ENCODE peak calls at places on chromosomes 5 and 9, in five cellular contexts. One of them, this sample, is unnamed.

GRCh38 chr5:128052764-128053163 is 30.8 kb upstream of the SLC12A2 start:
- DNase-seq in B cell: no peak
- DNase-seq in choroid plexus epithelial cell: no peak
- DNase-seq in glutamatergic neuron: no peak
- DNase-seq in foreskin fibroblast: no peak
- DNase-seq in this sample: no peak

GRCh38 chr5:4630031-4630430 is 510.1 kb upstream of the ADAMTS16 start:
- DNase-seq in B cell: no peak
- DNase-seq in choroid plexus epithelial cell: no peak
- DNase-seq in glutamatergic neuron: no peak
- DNase-seq in foreskin fibroblast: no peak
- DNase-seq in this sample: no peak

GRCh38 chr9:16645970-16646369 is 224.5 kb downstream of the BNC2 start:
- DNase-seq in B cell: no peak
- DNase-seq in choroid plexus epithelial cell: no peak
- DNase-seq in glutamatergic neuron: no peak
- DNase-seq in foreskin fibroblast: no peak
- DNase-seq in this sample: no peak

GRCh38 chr9:18507151-18507550 is 33.2 kb downstream of the ADAMTSL1 start:
- DNase-seq in B cell: no peak
- DNase-seq in choroid plexus epithelial cell: no peak
- DNase-seq in glutamatergic neuron: no peak
- DNase-seq in foreskin fibroblast: no peak
- DNase-seq in this sample: no peak

GRCh38 chr5:157987259-157987658 is 128.3 kb upstream of the CLINT1 start:
- DNase-seq in B cell: no peak
- DNase-seq in choroid plexus epithelial cell: no peak
- DNase-seq in glutamatergic neuron: no peak
- DNase-seq in foreskin fibroblast: no peak
- DNase-seq in this sample: no peak

GRCh38 chr5:113487779-113488644 is at the start of gene MCC:
- DNase-seq in B cell: peak; percentile 30
- DNase-seq in choroid plexus epithelial cell: peak; percentile 94
- DNase-seq in glutamatergic neuron: peak; percentile 95
- DNase-seq in foreskin fibroblast: peak; percentile 93
- DNase-seq in this sample: no peak

GRCh38 chr5:38783011-38783551 is 62.7 kb upstream of the OSMR start:
- DNase-seq in B cell: no peak
- DNase-seq in choroid plexus epithelial cell: peak; percentile 97
- DNase-seq in glutamatergic neuron: no peak
- DNase-seq in foreskin fibroblast: peak; percentile 94
- DNase-seq in this sample: no peak

GRCh38 chr5:51383494-51384081 is 340 bp downstream of the ISL1 start:
- DNase-seq in B cell: no peak
- DNase-seq in choroid plexus epithelial cell: no peak
- DNase-seq in glutamatergic neuron: no peak
- DNase-seq in foreskin fibroblast: no peak
- DNase-seq in this sample: no peak

GRCh38 chr5:14479143-14479701 is 102.4 kb upstream of the OTULINL start:
- DNase-seq in B cell: no peak
- DNase-seq in choroid plexus epithelial cell: no peak
- DNase-seq in glutamatergic neuron: no peak
- DNase-seq in foreskin fibroblast: no peak
- DNase-seq in this sample: no peak

GRCh38 chr5:172364773-172365172 is 81.2 kb upstream of the UBTD2 start:
- DNase-seq in B cell: no peak
- DNase-seq in choroid plexus epithelial cell: no peak
- DNase-seq in glutamatergic neuron: no peak
- DNase-seq in foreskin fibroblast: no peak
- DNase-seq in this sample: no peak

GRCh38 chr5:132057498-132058255 is 2.8 kb upstream of the IL3 start:
- DNase-seq in B cell: no peak
- DNase-seq in choroid plexus epithelial cell: no peak
- DNase-seq in glutamatergic neuron: peak; percentile 1
- DNase-seq in foreskin fibroblast: no peak
- DNase-seq in this sample: peak; percentile 18

GRCh38 chr9:79800578-79800977 is 228.8 kb downstream of the TLE4 start:
- DNase-seq in B cell: no peak
- DNase-seq in choroid plexus epithelial cell: peak; percentile 32
- DNase-seq in glutamatergic neuron: no peak
- DNase-seq in foreskin fibroblast: no peak
- DNase-seq in this sample: no peak

GRCh38 chr9:118023649-118024048 is 319.4 kb downstream of the TLR4 start:
- DNase-seq in B cell: no peak
- DNase-seq in choroid plexus epithelial cell: no peak
- DNase-seq in glutamatergic neuron: no peak
- DNase-seq in foreskin fibroblast: no peak
- DNase-seq in this sample: no peak

GRCh38 chr5:56819027-56819881 is 3.9 kb downstream of the MAP3K1 start:
- DNase-seq in B cell: peak; percentile 46
- DNase-seq in choroid plexus epithelial cell: peak; percentile 39
- DNase-seq in glutamatergic neuron: no peak
- DNase-seq in foreskin fibroblast: no peak
- DNase-seq in this sample: no peak

GRCh38 chr5:87650284-87650683 is 237.6 kb upstream of the CCNH start:
- DNase-seq in B cell: no peak
- DNase-seq in choroid plexus epithelial cell: no peak
- DNase-seq in glutamatergic neuron: no peak
- DNase-seq in foreskin fibroblast: no peak
- DNase-seq in this sample: no peak

DNA sequence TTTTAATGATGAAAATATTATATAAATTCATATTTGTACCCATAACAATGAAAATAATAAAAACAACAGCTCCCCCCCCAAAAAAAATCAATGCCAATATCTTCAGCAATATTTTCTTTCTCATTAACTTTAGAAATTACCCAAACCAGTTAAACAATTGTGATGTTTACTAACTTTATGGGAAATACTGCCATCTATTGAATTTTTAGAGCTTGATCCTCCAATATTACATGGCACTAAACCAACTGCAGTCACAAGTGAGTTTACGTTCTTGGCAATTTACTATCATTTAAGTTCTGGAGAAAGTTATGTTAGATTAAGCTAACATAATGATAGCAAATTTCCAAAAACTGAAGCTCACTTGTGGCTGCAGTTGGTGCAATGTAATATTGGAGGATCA is 379.6 kb downstream of the CDH18 start:
- DNase-seq in B cell: no peak
- DNase-seq in choroid plexus epithelial cell: peak; percentile 0
- DNase-seq in glutamatergic neuron: no peak
- DNase-seq in foreskin fibroblast: no peak
- DNase-seq in this sample: no peak
- TF ChIP-seq CTCF in B cell: no peak
- TF ChIP-seq CTCF in choroid plexus epithelial cell: no peak
- TF ChIP-seq CTCF in glutamatergic neuron: no peak
- TF ChIP-seq CTCF in foreskin fibroblast: no peak
- TF ChIP-seq CTCF in this sample: no peak

DNA sequence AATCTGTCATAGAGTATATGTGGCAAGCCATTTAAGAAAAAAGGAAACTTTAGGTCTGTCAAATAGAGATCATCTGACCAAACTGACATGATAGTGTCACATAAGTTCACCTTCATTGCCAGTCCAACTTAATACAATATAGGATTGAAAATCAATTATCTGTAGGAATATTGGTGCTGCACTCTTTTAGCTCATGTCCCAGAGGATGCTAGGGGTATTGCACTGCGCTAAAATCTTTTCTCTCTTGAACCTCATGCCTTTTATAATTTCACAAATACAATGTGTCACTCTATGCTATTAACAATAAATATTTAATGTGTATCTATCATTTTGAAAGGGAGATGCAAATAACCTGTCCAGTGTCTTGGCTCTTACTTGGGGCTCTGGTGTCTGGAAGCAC is 72.4 kb upstream of the FAM120A start:
- DNase-seq in B cell: no peak
- DNase-seq in choroid plexus epithelial cell: peak; percentile 4
- DNase-seq in glutamatergic neuron: no peak
- DNase-seq in foreskin fibroblast: no peak
- DNase-seq in this sample: no peak
- TF ChIP-seq CTCF in B cell: peak; percentile 17
- TF ChIP-seq CTCF in choroid plexus epithelial cell: peak; percentile 44
- TF ChIP-seq CTCF in glutamatergic neuron: peak; percentile 67
- TF ChIP-seq CTCF in foreskin fibroblast: peak; percentile 9
- TF ChIP-seq CTCF in this sample: no peak

DNA sequence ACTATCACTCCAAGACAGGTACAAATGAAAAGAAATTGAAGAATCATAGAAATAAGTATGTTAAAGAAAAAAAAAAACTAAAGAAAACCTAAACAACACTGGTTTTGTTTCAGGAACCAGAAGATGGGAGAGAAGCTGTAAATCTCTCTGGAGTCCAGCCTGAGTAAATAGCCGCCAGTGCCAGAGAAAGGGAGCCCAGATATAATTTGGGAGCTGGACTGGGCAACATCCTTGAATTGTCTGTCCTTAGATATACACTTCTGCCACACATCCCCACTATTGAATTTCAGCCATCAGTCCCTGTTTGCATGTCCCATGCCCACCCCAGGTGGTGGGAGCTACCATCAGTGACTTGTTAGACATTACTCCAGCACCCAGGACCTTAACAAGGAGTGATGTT is 979.6 kb downstream of the DTWD2 start:
- DNase-seq in B cell: no peak
- DNase-seq in choroid plexus epithelial cell: no peak
- DNase-seq in glutamatergic neuron: no peak
- DNase-seq in foreskin fibroblast: no peak
- DNase-seq in this sample: no peak
- TF ChIP-seq CTCF in B cell: no peak
- TF ChIP-seq CTCF in choroid plexus epithelial cell: no peak
- TF ChIP-seq CTCF in glutamatergic neuron: no peak
- TF ChIP-seq CTCF in foreskin fibroblast: no peak
- TF ChIP-seq CTCF in this sample: no peak

GRCh38 chr9:124266139-124266825 is 8.5 kb downstream of the NEK6 start:
- DNase-seq in B cell: no peak
- DNase-seq in choroid plexus epithelial cell: no peak
- DNase-seq in glutamatergic neuron: no peak
- DNase-seq in foreskin fibroblast: no peak
- DNase-seq in this sample: no peak

GRCh38 chr9:124269556-124269955 is 11.8 kb downstream of the NEK6 start:
- DNase-seq in B cell: no peak
- DNase-seq in choroid plexus epithelial cell: no peak
- DNase-seq in glutamatergic neuron: no peak
- DNase-seq in foreskin fibroblast: no peak
- DNase-seq in this sample: no peak

GRCh38 chr9:124268248-124268647 is 10.5 kb downstream of the NEK6 start:
- DNase-seq in B cell: no peak
- DNase-seq in choroid plexus epithelial cell: no peak
- DNase-seq in glutamatergic neuron: no peak
- DNase-seq in foreskin fibroblast: no peak
- DNase-seq in this sample: no peak

GRCh38 chr9:124266826-124267201 is 9.1 kb downstream of the NEK6 start:
- DNase-seq in B cell: no peak
- DNase-seq in choroid plexus epithelial cell: no peak
- DNase-seq in glutamatergic neuron: no peak
- DNase-seq in foreskin fibroblast: no peak
- DNase-seq in this sample: no peak

DNA sequence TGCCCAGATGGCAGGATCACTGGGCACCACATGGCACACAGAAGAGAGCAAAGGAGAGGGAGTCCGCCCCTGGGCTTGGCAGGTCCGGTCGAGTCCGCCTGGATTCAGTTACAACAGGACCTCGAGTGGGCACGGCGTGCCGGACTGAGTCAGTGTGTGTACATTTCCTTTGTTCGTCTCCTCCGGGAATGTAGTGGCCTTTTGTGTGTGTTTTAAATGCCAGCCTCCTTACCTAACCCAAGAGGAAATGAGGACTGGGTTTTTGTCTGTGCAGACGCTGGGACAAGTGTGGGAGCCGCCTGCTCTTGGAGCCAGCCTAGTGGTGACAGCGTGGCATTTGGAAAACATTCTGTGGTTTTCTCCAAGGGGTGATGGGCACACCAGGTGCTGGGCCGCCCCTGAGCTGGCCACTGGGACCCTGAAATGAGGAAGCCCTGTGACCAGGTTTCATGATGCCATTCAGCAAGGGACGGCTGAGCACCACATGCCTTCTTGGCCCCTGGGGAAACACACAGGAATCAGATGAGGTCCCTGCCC is 9.6 kb downstream of the NEK6 start:
- DNase-seq in B cell: peak; percentile 60
- DNase-seq in choroid plexus epithelial cell: peak; percentile 57
- DNase-seq in glutamatergic neuron: no peak
- DNase-seq in foreskin fibroblast: peak; percentile 92
- DNase-seq in this sample: no peak
- TF ChIP-seq CTCF in B cell: no peak
- TF ChIP-seq CTCF in choroid plexus epithelial cell: no peak
- TF ChIP-seq CTCF in glutamatergic neuron: no peak
- TF ChIP-seq CTCF in foreskin fibroblast: no peak
- TF ChIP-seq CTCF in this sample: no peak

GRCh38 chr5:124180523-124181461 is 565.6 kb downstream of the ZNF608 start:
- DNase-seq in B cell: no peak
- DNase-seq in choroid plexus epithelial cell: no peak
- DNase-seq in glutamatergic neuron: no peak
- DNase-seq in foreskin fibroblast: no peak
- DNase-seq in this sample: no peak

GRCh38 chr5:124179788-124180187 is 566.7 kb downstream of the ZNF608 start:
- DNase-seq in B cell: no peak
- DNase-seq in choroid plexus epithelial cell: no peak
- DNase-seq in glutamatergic neuron: no peak
- DNase-seq in foreskin fibroblast: peak; percentile 23
- DNase-seq in this sample: no peak

GRCh38 chr5:124178050-124178449 is 568.4 kb downstream of the ZNF608 start:
- DNase-seq in B cell: no peak
- DNase-seq in choroid plexus epithelial cell: no peak
- DNase-seq in glutamatergic neuron: no peak
- DNase-seq in foreskin fibroblast: no peak
- DNase-seq in this sample: no peak

GRCh38 chr5:124173386-124173785 is 573.1 kb downstream of the ZNF608 start:
- DNase-seq in B cell: no peak
- DNase-seq in choroid plexus epithelial cell: no peak
- DNase-seq in glutamatergic neuron: no peak
- DNase-seq in foreskin fibroblast: no peak
- DNase-seq in this sample: no peak

DNA sequence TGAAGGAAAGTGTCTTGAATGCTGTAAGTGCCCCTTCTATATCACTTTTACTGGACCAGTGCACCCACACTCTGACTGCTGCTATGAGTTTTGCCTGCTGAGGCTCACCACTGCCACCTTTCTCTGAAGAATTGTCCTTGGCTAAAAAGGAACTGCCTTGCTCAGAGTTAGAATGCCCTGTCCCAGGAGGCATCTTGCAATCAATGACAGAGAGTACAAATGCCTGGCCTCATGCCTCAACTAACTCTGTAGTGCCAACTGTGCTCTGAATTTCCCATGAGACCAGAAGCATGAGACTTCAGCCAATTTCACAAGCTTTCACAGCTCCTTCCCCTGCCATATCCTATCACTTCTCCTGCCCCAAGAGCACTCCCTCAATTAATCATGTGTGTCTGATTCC is 569.7 kb downstream of the ZNF608 start:
- DNase-seq in B cell: no peak
- DNase-seq in choroid plexus epithelial cell: peak; percentile 12
- DNase-seq in glutamatergic neuron: peak; percentile 24
- DNase-seq in foreskin fibroblast: no peak
- DNase-seq in this sample: no peak
- TF ChIP-seq CTCF in B cell: no peak
- TF ChIP-seq CTCF in choroid plexus epithelial cell: peak; percentile 27
- TF ChIP-seq CTCF in glutamatergic neuron: no peak
- TF ChIP-seq CTCF in foreskin fibroblast: no peak
- TF ChIP-seq CTCF in this sample: no peak

This sample was measured in omental fat pad.